ENCODE peak calls at places on chromosomes 4 and X, in seven cellular contexts. W is CD8-positive, alpha-beta T cell; E is K562; K is naive thymus-derived CD4-positive, alpha-beta T cell; N is sigmoid colon; M is HepG2; C is neural progenitor cell. X is an unnamed sample. For H3K4me1 and H3K9me3, the result is how much of the 10 kb centered on the place peaks cover.

GRCh38 chrX:47420264-47420663 is 49.9 kb downstream of the ZNF157 start:
- DNase-seq in N (no peak), K (no peak), M (no peak), E (no peak), C (no peak), W (no peak), X (no peak)

GRCh38 chr4:26055855-26056254 is 141.8 kb downstream of the SMIM20 start:
- DNase-seq in K (no peak), M (no peak), W (no peak), N (no peak), C (no peak), E (no peak), X (no peak)

GRCh38 chr4:7424553-7425111 is 10.1 kb downstream of the PSAPL1 start:
- DNase-seq in M (no peak), C (no peak), K (no peak), E (no peak), N (peak), W (no peak), X (no peak)

GRCh38 chrX:650801-651200 is 20.2 kb downstream of the SHOX start:
- DNase-seq in K (no peak), M (no peak), C (no peak), E (no peak), W (no peak), N (no peak), X (no peak)

GRCh38 chrX:101078716-101079115 is at the start of gene TMEM35A:
- DNase-seq in M (no peak), K (no peak), C (peak), W (no peak), E (no peak), N (no peak), X (no peak)

GRCh38 chr4:88697113-88697512 is 516 bp downstream of the NAP1L5 start:
- DNase-seq in K (peak), C (no peak), W (peak), E (no peak), N (peak), M (no peak), X (no peak)

GRCh38 chr4:31204895-31205294 is 484.7 kb downstream of the PCDH7 start:
- DNase-seq in K (no peak), E (no peak), W (no peak), M (no peak), C (no peak), N (no peak), X (no peak)

GRCh38 chr4:8653326-8654000 is 60.9 kb downstream of the CPZ start:
- DNase-seq in K (no peak), N (peak), W (no peak), C (no peak), E (no peak), M (no peak), X (no peak)

GRCh38 chrX:74458738-74459137 is 37.4 kb downstream of the SLC16A2 start:
- DNase-seq in N (no peak), C (no peak), K (no peak), E (no peak), M (no peak), W (no peak), X (no peak)

GRCh38 chr4:156420557-156420956 is 466.9 kb upstream of the CTSO start:
- DNase-seq in W (no peak), N (no peak), K (no peak), E (no peak), C (no peak), M (no peak), X (no peak)

GRCh38 chr4:173252024-173252935 is 81.9 kb downstream of the HMGB2 start:
- DNase-seq in K (no peak), C (peak), N (peak), W (no peak), E (peak), M (peak), X (no peak)

GRCh38 chrX:637660-638481 is 7.3 kb downstream of the SHOX start:
- DNase-seq in W (no peak), C (peak), E (no peak), M (no peak), K (no peak), N (no peak), X (no peak)

GRCh38 chrX:49184294-49185061 is 1.7 kb downstream of the PRICKLE3 start:
- DNase-seq in K (no peak), C (peak), E (peak), M (no peak), N (peak), W (no peak), X (no peak)
- H3K4me1 ChIP-seq in K (under half), C (under half), E (under half), M (under half), N (under half), W (under half), X (under half)

GRCh38 chr4:127846765-127847164 is 33.9 kb upstream of the PLK4 start:
- DNase-seq in K (no peak), E (no peak), W (no peak), M (no peak), N (no peak), C (no peak), X (no peak)

GRCh38 chr4:127846061-127846460 is 34.6 kb upstream of the PLK4 start:
- DNase-seq in E (no peak), M (no peak), W (no peak), N (no peak), K (no peak), C (no peak), X (no peak)

GRCh38 chr4:127844605-127845116 is 36.0 kb upstream of the PLK4 start:
- DNase-seq in W (no peak), M (no peak), K (no peak), N (no peak), C (no peak), E (peak), X (no peak)

GRCh38 chr4:127852661-127853060 is 28.0 kb upstream of the PLK4 start:
- DNase-seq in W (no peak), N (no peak), K (no peak), C (no peak), M (no peak), E (no peak), X (no peak)

GRCh38 chr4:127849505-127850234 is 31.0 kb upstream of the PLK4 start:
- DNase-seq in C (no peak), N (no peak), E (no peak), W (no peak), K (no peak), M (no peak), X (no peak)
- H3K9me3 ChIP-seq in C (under half), N (under half), E (under half), W (under half), K (under half), M (under half), X (under half)

GRCh38 chr4:138226351-138226750 is 15.8 kb downstream of the SLC7A11 start:
- DNase-seq in W (no peak), M (no peak), K (no peak), E (no peak), N (no peak), C (no peak), X (no peak)
- H3K4me1 ChIP-seq in W (under half), M (under half), K (under half), E (under half), N (under half), C (half or more), X (under half)

DNA sequence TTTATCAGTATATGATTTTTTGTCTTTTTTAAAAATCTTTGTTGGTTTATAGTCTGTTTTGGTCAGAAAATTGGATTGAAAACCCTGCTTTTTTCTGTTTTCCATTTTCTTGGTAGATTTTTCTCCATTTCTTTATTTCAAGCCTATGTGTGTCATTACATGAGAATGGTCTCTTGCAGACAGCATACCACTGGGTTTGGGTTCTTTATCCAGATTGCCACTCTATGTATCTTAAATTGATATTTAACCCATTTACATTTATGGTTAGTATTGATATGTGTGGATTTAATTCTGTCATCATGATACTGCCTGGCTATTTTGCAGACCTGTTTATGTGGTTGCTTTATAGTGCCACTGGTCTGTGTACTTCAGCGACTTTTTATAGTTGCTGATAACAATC is 239.9 kb upstream of the NDST4 start:
- DNase-seq in M (no peak), C (no peak), W (no peak), E (no peak), K (no peak), N (no peak), X (no peak)
- H3K9me3 ChIP-seq in M (under half), C (under half), W (under half), E (under half), K (under half), N (under half), X (under half)

GRCh38 chrX:39692796-39693195 is 405.0 kb downstream of the BCOR start:
- DNase-seq in W (no peak), M (no peak), N (no peak), K (no peak), E (no peak), C (peak), X (no peak)
- H3K4me1 ChIP-seq in W (under half), M (under half), N (under half), K (under half), E (under half), C (under half), X (under half)

X was measured in effector memory CD4-positive, alpha-beta T cell.